ENCODE peak calls at places on chromosome 17, in nine cellular contexts. F is iPS DF 6.9; K is activated B cell treated with CpG ODN at 0.5 μM for 24 hours; M is HFFc6; G is DMS 273 treated with DMSO at 0.1 percent for 48 hours; E is activated T-helper 1 cell treated with Interleukin-2 at 50 U/mL for 16 hours; D is cardiac fibroblast; W is CD4-positive, alpha-beta memory T cell; I is kidney tubule cell. Y is an unnamed sample.

GRCh38 chr17:75823257-75824041 is 20.8 kb downstream of the UNC13D start:
- DNase-seq in F (no peak), K (no peak), M (no peak), G (no peak), E (no peak), D (no peak), W (no peak), I (no peak), Y (no peak)

GRCh38 chr17:41521574-41522261 is 3.0 kb upstream of the KRT15 start:
- DNase-seq in F (no peak), K (no peak), M (peak; percentile 87), G (no peak), E (no peak), D (peak; percentile 68), W (no peak), I (peak; percentile 97), Y (no peak)

GRCh38 chr17:2393184-2393953 is 7.5 kb downstream of the MNT start:
- DNase-seq in F (no peak), K (peak; percentile 89), M (peak; percentile 70), G (no peak), E (peak; percentile 89), D (peak; percentile 90), W (peak; percentile 94), I (peak; percentile 91), Y (peak; percentile 95)

GRCh38 chr17:3935825-3936355 is 19.6 kb upstream of the P2RX1 start:
- DNase-seq in F (no peak), K (no peak), M (peak; percentile 21), G (no peak), E (no peak), D (peak; percentile 54), W (no peak), I (peak; percentile 64), Y (no peak)

GRCh38 chr17:67801626-67802175 is 23.6 kb upstream of the BPTF start:
- DNase-seq in F (no peak), K (no peak), M (no peak), G (no peak), E (no peak), D (no peak), W (no peak), I (no peak), Y (no peak)

GRCh38 chr17:73271078-73271477 is 9.4 kb upstream of the CPSF4L start:
- DNase-seq in F (no peak), K (no peak), M (no peak), G (no peak), E (no peak), D (no peak), W (no peak), I (no peak), Y (no peak)

GRCh38 chr17:52737071-52737470 is 578.6 kb upstream of the CA10 start:
- DNase-seq in F (no peak), K (no peak), M (no peak), G (no peak), E (no peak), D (no peak), W (no peak), I (no peak), Y (no peak)

GRCh38 chr17:49471769-49472168 is 23.3 kb upstream of the NGFR start:
- DNase-seq in F (no peak), K (no peak), M (no peak), G (no peak), E (no peak), D (no peak), W (no peak), I (no peak), Y (no peak)

GRCh38 chr17:17783825-17784598 is 52.8 kb downstream of the SREBF1 start:
- DNase-seq in F (no peak), K (peak; percentile 62), M (no peak), G (peak; percentile 76), E (no peak), D (peak; percentile 78), W (peak; percentile 6), I (peak; percentile 50), Y (no peak)